ENCODE peak calls at places on chromosomes 7 and 10, in ten cellular contexts. One of them, this sample, is unnamed.

GRCh38 chr7:151104411-151105235 is 18.3 kb downstream of the AGAP3 start:
- DNase-seq in H54: no peak
- DNase-seq in uterus: no peak
- DNase-seq in breast epithelium: no peak
- DNase-seq in right lobe of liver: no peak
- DNase-seq in A549: no peak
- DNase-seq in heart left ventricle: no peak
- DNase-seq in lower leg skin: no peak
- DNase-seq in H1: peak; percentile 67
- DNase-seq in suprapubic skin: no peak
- DNase-seq in this sample: no peak

GRCh38 chr7:106794276-106795136 is 70.6 kb upstream of the PIK3CG start:
- DNase-seq in right lobe of liver: no peak
- DNase-seq in A549: no peak
- DNase-seq in H54: no peak
- DNase-seq in heart left ventricle: no peak
- DNase-seq in breast epithelium: no peak
- DNase-seq in suprapubic skin: no peak
- DNase-seq in H1: no peak
- DNase-seq in uterus: no peak
- DNase-seq in lower leg skin: no peak
- DNase-seq in this sample: no peak

GRCh38 chr10:62726142-62726541 is 78.4 kb upstream of the ADO start:
- DNase-seq in heart left ventricle: no peak
- DNase-seq in lower leg skin: no peak
- DNase-seq in H54: no peak
- DNase-seq in uterus: no peak
- DNase-seq in A549: no peak
- DNase-seq in H1: no peak
- DNase-seq in breast epithelium: no peak
- DNase-seq in suprapubic skin: no peak
- DNase-seq in right lobe of liver: no peak
- DNase-seq in this sample: no peak

GRCh38 chr7:106867641-106868351 is 2.7 kb downstream of the PIK3CG start:
- DNase-seq in uterus: no peak
- DNase-seq in heart left ventricle: no peak
- DNase-seq in H1: no peak
- DNase-seq in lower leg skin: no peak
- DNase-seq in A549: no peak
- DNase-seq in H54: no peak
- DNase-seq in right lobe of liver: no peak
- DNase-seq in breast epithelium: no peak
- DNase-seq in suprapubic skin: no peak
- DNase-seq in this sample: peak; percentile 84

GRCh38 chr10:94108200-94108599 is 114.5 kb downstream of the PLCE1 start:
- DNase-seq in H54: peak; percentile 72
- DNase-seq in heart left ventricle: no peak
- DNase-seq in A549: peak; percentile 35
- DNase-seq in H1: no peak
- DNase-seq in right lobe of liver: no peak
- DNase-seq in lower leg skin: no peak
- DNase-seq in uterus: no peak
- DNase-seq in breast epithelium: no peak
- DNase-seq in suprapubic skin: no peak
- DNase-seq in this sample: no peak

GRCh38 chr10:36173364-36173763 is 531.3 kb upstream of the FZD8 start:
- DNase-seq in H1: no peak
- DNase-seq in lower leg skin: no peak
- DNase-seq in breast epithelium: no peak
- DNase-seq in right lobe of liver: no peak
- DNase-seq in suprapubic skin: no peak
- DNase-seq in A549: peak; percentile 51
- DNase-seq in H54: no peak
- DNase-seq in uterus: no peak
- DNase-seq in heart left ventricle: peak; percentile 29
- DNase-seq in this sample: no peak

GRCh38 chr7:131109757-131110293 is 217.9 kb upstream of the MKLN1 start:
- DNase-seq in lower leg skin: peak; percentile 95
- DNase-seq in right lobe of liver: peak; percentile 77
- DNase-seq in H1: peak; percentile 75
- DNase-seq in heart left ventricle: peak; percentile 87
- DNase-seq in H54: peak; percentile 67
- DNase-seq in A549: peak; percentile 90
- DNase-seq in suprapubic skin: peak; percentile 94
- DNase-seq in breast epithelium: peak; percentile 75
- DNase-seq in uterus: peak; percentile 75
- DNase-seq in this sample: peak; percentile 97

GRCh38 chr7:29606287-29606721 is 42.7 kb downstream of the PRR15 start:
- DNase-seq in lower leg skin: no peak
- DNase-seq in right lobe of liver: no peak
- DNase-seq in H1: no peak
- DNase-seq in A549: peak; percentile 65
- DNase-seq in breast epithelium: no peak
- DNase-seq in suprapubic skin: no peak
- DNase-seq in H54: peak; percentile 64
- DNase-seq in heart left ventricle: no peak
- DNase-seq in uterus: peak; percentile 26
- DNase-seq in this sample: no peak

GRCh38 chr10:100184426-100185219 is 1.2 kb downstream of the ERLIN1 start:
- DNase-seq in H1: no peak
- DNase-seq in H54: no peak
- DNase-seq in right lobe of liver: no peak
- DNase-seq in lower leg skin: no peak
- DNase-seq in uterus: no peak
- DNase-seq in breast epithelium: no peak
- DNase-seq in heart left ventricle: no peak
- DNase-seq in A549: peak; percentile 23
- DNase-seq in suprapubic skin: no peak
- DNase-seq in this sample: no peak

GRCh38 chr10:100186813-100187212 is 984 bp upstream of the ERLIN1 start:
- DNase-seq in lower leg skin: peak; percentile 84
- DNase-seq in H54: no peak
- DNase-seq in H1: no peak
- DNase-seq in A549: peak; percentile 18
- DNase-seq in breast epithelium: no peak
- DNase-seq in heart left ventricle: no peak
- DNase-seq in suprapubic skin: no peak
- DNase-seq in right lobe of liver: no peak
- DNase-seq in uterus: no peak
- DNase-seq in this sample: peak; percentile 82

GRCh38 chr10:100183482-100183881 is 2.3 kb downstream of the ERLIN1 start:
- DNase-seq in suprapubic skin: no peak
- DNase-seq in right lobe of liver: no peak
- DNase-seq in heart left ventricle: no peak
- DNase-seq in H1: no peak
- DNase-seq in uterus: no peak
- DNase-seq in breast epithelium: no peak
- DNase-seq in A549: peak; percentile 11
- DNase-seq in lower leg skin: no peak
- DNase-seq in H54: no peak
- DNase-seq in this sample: no peak

GRCh38 chr10:100186253-100186780 is 488 bp upstream of the ERLIN1 start:
- DNase-seq in breast epithelium: no peak
- DNase-seq in A549: peak; percentile 53
- DNase-seq in heart left ventricle: peak; percentile 35
- DNase-seq in H54: peak; percentile 16
- DNase-seq in uterus: peak; percentile 31
- DNase-seq in H1: no peak
- DNase-seq in lower leg skin: peak; percentile 85
- DNase-seq in right lobe of liver: no peak
- DNase-seq in suprapubic skin: no peak
- DNase-seq in this sample: no peak

GRCh38 chr10:100185364-100186252 is at the start of gene ERLIN1:
- DNase-seq in H1: peak; percentile 96
- DNase-seq in uterus: peak; percentile 89
- DNase-seq in suprapubic skin: peak; percentile 95
- DNase-seq in H54: peak; percentile 88
- DNase-seq in right lobe of liver: peak; percentile 94
- DNase-seq in breast epithelium: peak; percentile 88
- DNase-seq in lower leg skin: peak; percentile 98
- DNase-seq in heart left ventricle: peak; percentile 93
- DNase-seq in A549: peak; percentile 88
- DNase-seq in this sample: peak; percentile 98
- TF ChIP-seq POLR2A in H1: peak; percentile 70
- TF ChIP-seq POLR2A in uterus: peak; percentile 75
- TF ChIP-seq POLR2A in suprapubic skin: no peak
- TF ChIP-seq POLR2A in H54: peak; percentile 88
- TF ChIP-seq POLR2A in right lobe of liver: peak; percentile 92
- TF ChIP-seq POLR2A in breast epithelium: no peak
- TF ChIP-seq POLR2A in lower leg skin: no peak
- TF ChIP-seq POLR2A in heart left ventricle: peak; percentile 71
- TF ChIP-seq POLR2A in A549: peak; percentile 72
- TF ChIP-seq POLR2A in this sample: peak; percentile 4

GRCh38 chr7:117399820-117400422 is 27.4 kb downstream of the ASZ1 start:
- DNase-seq in suprapubic skin: no peak
- DNase-seq in H54: no peak
- DNase-seq in lower leg skin: no peak
- DNase-seq in breast epithelium: no peak
- DNase-seq in heart left ventricle: no peak
- DNase-seq in A549: no peak
- DNase-seq in right lobe of liver: no peak
- DNase-seq in H1: no peak
- DNase-seq in uterus: no peak
- DNase-seq in this sample: no peak

GRCh38 chr7:117405519-117405918 is 21.8 kb downstream of the ASZ1 start:
- DNase-seq in uterus: no peak
- DNase-seq in H54: no peak
- DNase-seq in right lobe of liver: no peak
- DNase-seq in breast epithelium: no peak
- DNase-seq in suprapubic skin: no peak
- DNase-seq in lower leg skin: no peak
- DNase-seq in H1: no peak
- DNase-seq in heart left ventricle: no peak
- DNase-seq in A549: no peak
- DNase-seq in this sample: no peak

GRCh38 chr7:117401293-117402002 is 25.8 kb downstream of the ASZ1 start:
- DNase-seq in lower leg skin: no peak
- DNase-seq in heart left ventricle: no peak
- DNase-seq in suprapubic skin: no peak
- DNase-seq in H54: peak; percentile 5
- DNase-seq in A549: peak; percentile 33
- DNase-seq in uterus: no peak
- DNase-seq in right lobe of liver: no peak
- DNase-seq in H1: no peak
- DNase-seq in breast epithelium: no peak
- DNase-seq in this sample: no peak

GRCh38 chr7:117402109-117402508 is 25.2 kb downstream of the ASZ1 start:
- DNase-seq in uterus: no peak
- DNase-seq in H54: no peak
- DNase-seq in right lobe of liver: no peak
- DNase-seq in lower leg skin: no peak
- DNase-seq in breast epithelium: no peak
- DNase-seq in A549: no peak
- DNase-seq in heart left ventricle: no peak
- DNase-seq in suprapubic skin: no peak
- DNase-seq in H1: no peak
- DNase-seq in this sample: no peak

GRCh38 chr7:117403737-117404136 is 23.6 kb downstream of the ASZ1 start:
- DNase-seq in right lobe of liver: no peak
- DNase-seq in suprapubic skin: no peak
- DNase-seq in H54: no peak
- DNase-seq in uterus: no peak
- DNase-seq in heart left ventricle: no peak
- DNase-seq in breast epithelium: no peak
- DNase-seq in H1: no peak
- DNase-seq in A549: no peak
- DNase-seq in lower leg skin: no peak
- DNase-seq in this sample: no peak
- TF ChIP-seq POLR2A in right lobe of liver: no peak
- TF ChIP-seq POLR2A in suprapubic skin: no peak
- TF ChIP-seq POLR2A in H54: no peak
- TF ChIP-seq POLR2A in uterus: no peak
- TF ChIP-seq POLR2A in heart left ventricle: no peak
- TF ChIP-seq POLR2A in breast epithelium: no peak
- TF ChIP-seq POLR2A in H1: no peak
- TF ChIP-seq POLR2A in A549: no peak
- TF ChIP-seq POLR2A in lower leg skin: no peak
- TF ChIP-seq POLR2A in this sample: no peak

DNA sequence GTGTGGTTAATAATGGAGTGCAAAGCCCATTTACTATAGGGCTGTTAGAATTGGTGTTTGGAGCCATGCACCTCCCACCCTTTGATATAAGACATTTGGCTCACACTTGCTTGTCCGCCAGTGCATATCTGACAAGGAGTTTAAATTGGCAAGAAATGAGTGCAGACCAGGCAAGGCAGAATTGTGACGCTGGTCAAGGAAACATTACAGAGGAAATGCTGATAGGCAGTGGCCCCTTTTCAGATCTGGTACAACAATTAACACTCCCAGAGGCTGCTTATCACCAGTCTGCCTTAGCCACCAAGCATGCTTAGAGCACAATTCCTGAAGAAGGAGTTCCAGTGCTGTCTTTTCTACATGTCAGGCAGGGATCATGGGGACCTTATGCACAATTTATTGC is 35.3 kb downstream of the OR13A1 start:
- DNase-seq in breast epithelium: no peak
- DNase-seq in H54: no peak
- DNase-seq in right lobe of liver: no peak
- DNase-seq in A549: no peak
- DNase-seq in heart left ventricle: peak; percentile 10
- DNase-seq in lower leg skin: no peak
- DNase-seq in suprapubic skin: no peak
- DNase-seq in H1: no peak
- DNase-seq in uterus: no peak
- DNase-seq in this sample: no peak
- TF ChIP-seq POLR2A in breast epithelium: no peak
- TF ChIP-seq POLR2A in H54: no peak
- TF ChIP-seq POLR2A in right lobe of liver: no peak
- TF ChIP-seq POLR2A in A549: no peak
- TF ChIP-seq POLR2A in heart left ventricle: no peak
- TF ChIP-seq POLR2A in lower leg skin: no peak
- TF ChIP-seq POLR2A in suprapubic skin: no peak
- TF ChIP-seq POLR2A in H1: no peak
- TF ChIP-seq POLR2A in uterus: no peak
- TF ChIP-seq POLR2A in this sample: no peak

GRCh38 chr7:28478661-28479060 is 66.3 kb downstream of the CREB5 start:
- DNase-seq in heart left ventricle: no peak
- DNase-seq in H1: no peak
- DNase-seq in H54: no peak
- DNase-seq in A549: no peak
- DNase-seq in suprapubic skin: no peak
- DNase-seq in uterus: no peak
- DNase-seq in right lobe of liver: no peak
- DNase-seq in breast epithelium: no peak
- DNase-seq in lower leg skin: no peak
- DNase-seq in this sample: no peak

GRCh38 chr7:28480595-28480994 is 68.3 kb downstream of the CREB5 start:
- DNase-seq in breast epithelium: no peak
- DNase-seq in A549: no peak
- DNase-seq in right lobe of liver: no peak
- DNase-seq in H1: no peak
- DNase-seq in heart left ventricle: no peak
- DNase-seq in suprapubic skin: no peak
- DNase-seq in H54: no peak
- DNase-seq in lower leg skin: no peak
- DNase-seq in uterus: no peak
- DNase-seq in this sample: no peak

GRCh38 chr7:28481131-28481926 is 69.0 kb downstream of the CREB5 start:
- DNase-seq in H1: no peak
- DNase-seq in uterus: no peak
- DNase-seq in H54: no peak
- DNase-seq in heart left ventricle: no peak
- DNase-seq in right lobe of liver: no peak
- DNase-seq in suprapubic skin: no peak
- DNase-seq in A549: no peak
- DNase-seq in breast epithelium: no peak
- DNase-seq in lower leg skin: no peak
- DNase-seq in this sample: no peak

GRCh38 chr7:28477041-28477442 is 64.7 kb downstream of the CREB5 start:
- DNase-seq in H54: no peak
- DNase-seq in breast epithelium: no peak
- DNase-seq in lower leg skin: no peak
- DNase-seq in right lobe of liver: no peak
- DNase-seq in heart left ventricle: no peak
- DNase-seq in suprapubic skin: no peak
- DNase-seq in A549: no peak
- DNase-seq in H1: no peak
- DNase-seq in uterus: no peak
- DNase-seq in this sample: no peak

DNA sequence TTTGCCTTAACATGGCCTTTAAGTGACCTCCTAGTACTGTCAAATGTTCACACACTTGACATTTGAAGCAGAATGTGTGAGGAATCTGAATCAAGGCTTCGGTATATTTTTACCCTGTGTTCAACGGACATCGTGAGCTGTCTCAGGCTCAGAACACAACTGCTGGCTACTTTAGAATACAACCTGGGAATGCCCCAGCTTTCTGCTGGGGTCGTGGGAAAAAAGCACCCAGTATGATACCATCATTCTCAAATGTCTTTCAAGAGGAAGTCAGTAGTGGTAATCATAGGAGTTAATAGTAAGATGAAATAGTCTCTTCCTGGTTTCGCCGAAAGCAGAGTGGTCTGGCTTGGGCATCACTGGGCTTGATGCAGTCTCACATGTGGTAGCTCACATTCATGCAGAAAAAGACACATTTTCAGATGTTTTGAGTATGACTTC is 67.2 kb downstream of the CREB5 start:
- DNase-seq in A549: no peak
- DNase-seq in heart left ventricle: no peak
- DNase-seq in uterus: no peak
- DNase-seq in suprapubic skin: no peak
- DNase-seq in H54: no peak
- DNase-seq in lower leg skin: no peak
- DNase-seq in breast epithelium: no peak
- DNase-seq in right lobe of liver: no peak
- DNase-seq in H1: no peak
- DNase-seq in this sample: no peak
- TF ChIP-seq POLR2A in A549: no peak
- TF ChIP-seq POLR2A in heart left ventricle: no peak
- TF ChIP-seq POLR2A in uterus: no peak
- TF ChIP-seq POLR2A in suprapubic skin: no peak
- TF ChIP-seq POLR2A in H54: no peak
- TF ChIP-seq POLR2A in lower leg skin: no peak
- TF ChIP-seq POLR2A in breast epithelium: no peak
- TF ChIP-seq POLR2A in right lobe of liver: no peak
- TF ChIP-seq POLR2A in H1: no peak
- TF ChIP-seq POLR2A in this sample: no peak

This sample was measured in spleen.